ENCODE peak calls at places on chromosomes 6 and 20, in four cellular contexts. P is stimulated activated naive CD8-positive, alpha-beta T cell treated with anti-CD3 and anti-CD28 coated beads, Interleukin-15, Interleukin-2, amounts not matched to agents 100 U/mL and 50 U/mL, for 24 hours; T is heart left ventricle; Y is T-helper 2 cell. G is an unnamed sample.

GRCh38 chr6:47414517-47415167 is 62.9 kb upstream of the CD2AP start:
- DNase-seq in T (no peak), Y (no peak), P (no peak), G (no peak)

GRCh38 chr6:143765422-143766184 is 77.5 kb upstream of the LTV1 start:
- DNase-seq in P (no peak), T (no peak), Y (no peak), G (no peak)

GRCh38 chr6:42007286-42007685 is 43.0 kb upstream of the TAF8 start:
- DNase-seq in Y (no peak), T (no peak), P (peak), G (no peak)

GRCh38 chr6:36682328-36683144 is 4.0 kb downstream of the CDKN1A start:
- DNase-seq in P (peak), Y (peak), T (peak), G (no peak)

GRCh38 chr6:132135409-132135808 is 184.2 kb upstream of the CCN2 start:
- DNase-seq in T (no peak), P (no peak), Y (no peak), G (no peak)

GRCh38 chr20:2086177-2086979 is 15.2 kb upstream of the STK35 start:
- DNase-seq in T (no peak), Y (no peak), P (no peak), G (no peak)

GRCh38 chr6:83708546-83708969 is 343 bp downstream of the SNAP91 start:
- DNase-seq in T (no peak), P (no peak), Y (no peak), G (no peak)

GRCh38 chr6:101399627-101399955 is 6.1 kb downstream of the GRIK2 start:
- DNase-seq in T (no peak), Y (no peak), P (no peak), G (no peak)

GRCh38 chr6:162727347-162728176 is at the start of the genes PACRG and PRKN:
- DNase-seq in Y (peak), P (peak), T (peak), G (peak)

GRCh38 chr20:36092424-36093024 is 62.0 kb upstream of the EPB41L1 start:
- DNase-seq in Y (no peak), T (peak), P (peak), G (no peak)

GRCh38 chr6:86934365-86934764 is 3.0 kb upstream of the HTR1E start:
- DNase-seq in Y (no peak), T (no peak), P (no peak), G (no peak)

GRCh38 chr20:54200487-54201267 is 7.2 kb upstream of the PFDN4 start:
- DNase-seq in T (no peak), Y (no peak), P (no peak), G (no peak)

GRCh38 chr6:408599-409102 is 17.1 kb downstream of the IRF4 start:
- DNase-seq in T (peak), P (no peak), Y (no peak), G (no peak)

GRCh38 chr6:14738933-14739332 is 506.9 kb upstream of the JARID2 start:
- DNase-seq in T (no peak), Y (no peak), P (no peak), G (no peak)

GRCh38 chr6:26045046-26045938 is 41.9 kb upstream of the HFE start:
- DNase-seq in P (peak), T (peak), Y (peak), G (peak)

GRCh38 chr6:2432258-2432657 is 186.9 kb upstream of the GMDS start:
- DNase-seq in Y (no peak), T (no peak), P (no peak), G (no peak)

GRCh38 chr6:30019819-30020218 is 41.2 kb upstream of the POLR1H start:
- DNase-seq in T (no peak), Y (no peak), P (no peak), G (no peak)

GRCh38 chr6:90663873-90664272 is 77.0 kb upstream of the MAP3K7 start:
- DNase-seq in Y (no peak), T (no peak), P (no peak), G (no peak)

GRCh38 chr6:143531720-143532504 is 20.4 kb upstream of the FUCA2 start:
- DNase-seq in T (no peak), Y (no peak), P (no peak), G (no peak)

GRCh38 chr6:90393232-90393884 is 96.7 kb upstream of the BACH2 start:
- DNase-seq in P (peak), Y (peak), T (peak), G (peak)

GRCh38 chr6:3379482-3380060 is 77.3 kb downstream of the SLC22A23 start:
- DNase-seq in Y (no peak), P (no peak), T (no peak), G (no peak)

GRCh38 chr6:53192590-53193232 is 44.1 kb upstream of the GCM1 start:
- DNase-seq in P (no peak), T (no peak), Y (no peak), G (no peak)

GRCh38 chr20:3042621-3043020 is 801 bp upstream of the GNRH2 start:
- DNase-seq in T (peak), Y (no peak), P (no peak), G (no peak)

GRCh38 chr6:137869781-137870180 is 2.7 kb downstream of the TNFAIP3 start:
- DNase-seq in T (no peak), Y (no peak), P (no peak), G (peak)

GRCh38 chr6:155126727-155127439 is 131.8 kb downstream of the TIAM2 start:
- DNase-seq in P (peak), T (no peak), Y (no peak), G (no peak)

GRCh38 chr6:84763397-84764331 is 734 bp downstream of the TBX18 start:
- DNase-seq in T (no peak), P (no peak), Y (no peak), G (no peak)

GRCh38 chr6:110688661-110689268 is 126.5 kb downstream of the CDK19 start:
- DNase-seq in T (no peak), P (no peak), Y (no peak), G (peak)